ENCODE peak calls at places on chromosomes 13 and 19, in four cellular contexts. X is heart left ventricle, C is body of pancreas, H is upper lobe of left lung. S is an unnamed sample.

GRCh38 chr13:92074658-92075057 is 676.2 kb downstream of the GPC5 start:
- DNase-seq in H (no peak), C (peak; percentile 16), X (no peak), S (no peak)

GRCh38 chr19:52566588-52566987 is 3.5 kb upstream of the ZNF701 start:
- DNase-seq in X (no peak), C (no peak), H (no peak), S (no peak)

GRCh38 chr19:1365964-1366695 is 17.6 kb upstream of the NDUFS7 start:
- DNase-seq in C (no peak), X (no peak), H (no peak), S (no peak)

GRCh38 chr13:110831437-110832204 is 83.2 kb downstream of the ANKRD10 start:
- DNase-seq in H (no peak), C (no peak), X (no peak), S (no peak)

GRCh38 chr13:93023929-93024328 is 202.7 kb upstream of the GPC6 start:
- DNase-seq in X (no peak), C (no peak), H (no peak), S (no peak)

GRCh38 chr13:30480292-30480947 is 14.7 kb upstream of the HMGB1 start:
- DNase-seq in C (no peak), H (peak; percentile 64), X (no peak), S (peak; percentile 52)

GRCh38 chr13:30145709-30146367 is 161.5 kb downstream of the KATNAL1 start:
- DNase-seq in C (no peak), H (no peak), X (no peak), S (no peak)

GRCh38 chr19:58009666-58010301 is 7.2 kb upstream of the ZNF606 start:
- DNase-seq in C (peak; percentile 84), H (peak; percentile 53), X (peak; percentile 90), S (peak; percentile 93)

GRCh38 chr13:98997738-98998641 is 20.1 kb upstream of the DOCK9 start:
- DNase-seq in X (no peak), C (no peak), H (no peak), S (no peak)

GRCh38 chr13:79679334-79679733 is 198.4 kb downstream of the NDFIP2 start:
- DNase-seq in X (peak; percentile 75), C (peak; percentile 85), H (peak; percentile 75), S (peak; percentile 57)

GRCh38 chr19:1000095-1000494 is at the start of gene GRIN3B:
- DNase-seq in H (peak; percentile 69), X (no peak), C (peak; percentile 59), S (no peak)

GRCh38 chr13:72194531-72194930 is 327.5 kb upstream of the DACH1 start:
- DNase-seq in C (peak; percentile 39), X (peak; percentile 22), H (no peak), S (peak; percentile 54)

GRCh38 chr19:46080561-46080960 is 39.8 kb upstream of the IGFL4 start:
- DNase-seq in C (peak; percentile 21), H (no peak), X (no peak), S (no peak)

GRCh38 chr19:45419396-45419795 is 4.3 kb downstream of the ERCC1 start:
- DNase-seq in H (peak; percentile 41), C (no peak), X (peak; percentile 58), S (no peak)

GRCh38 chr19:51690359-51691121 is 2.6 kb upstream of the SPACA6 start:
- DNase-seq in C (peak; percentile 64), X (peak; percentile 81), H (peak; percentile 69), S (peak; percentile 75)

GRCh38 chr19:2136796-2137195 is 14.6 kb downstream of the AP3D1 start:
- DNase-seq in H (no peak), X (no peak), C (no peak), S (no peak)

GRCh38 chr13:40125336-40125735 is 469.9 kb downstream of the COG6 start:
- DNase-seq in X (no peak), C (no peak), H (no peak), S (no peak)

GRCh38 chr13:40126301-40127085 is 471.0 kb downstream of the COG6 start:
- DNase-seq in C (no peak), H (no peak), X (no peak), S (no peak)

GRCh38 chr13:40127925-40128324 is 472.5 kb downstream of the COG6 start:
- DNase-seq in X (no peak), C (no peak), H (no peak), S (no peak)

GRCh38 chr13:40129467-40129866 is 474.0 kb downstream of the COG6 start:
- DNase-seq in X (no peak), C (no peak), H (no peak), S (no peak)

GRCh38 chr13:40127476-40127875 is 472.0 kb downstream of the COG6 start:
- DNase-seq in H (no peak), C (no peak), X (no peak), S (no peak)
- H3K4me1 ChIP-seq in H (no peaks in the 10 kb centered on the region), C (no peaks in the 10 kb centered on the region), X (no peaks in the 10 kb centered on the region), S (no peaks in the 10 kb centered on the region)

DNA sequence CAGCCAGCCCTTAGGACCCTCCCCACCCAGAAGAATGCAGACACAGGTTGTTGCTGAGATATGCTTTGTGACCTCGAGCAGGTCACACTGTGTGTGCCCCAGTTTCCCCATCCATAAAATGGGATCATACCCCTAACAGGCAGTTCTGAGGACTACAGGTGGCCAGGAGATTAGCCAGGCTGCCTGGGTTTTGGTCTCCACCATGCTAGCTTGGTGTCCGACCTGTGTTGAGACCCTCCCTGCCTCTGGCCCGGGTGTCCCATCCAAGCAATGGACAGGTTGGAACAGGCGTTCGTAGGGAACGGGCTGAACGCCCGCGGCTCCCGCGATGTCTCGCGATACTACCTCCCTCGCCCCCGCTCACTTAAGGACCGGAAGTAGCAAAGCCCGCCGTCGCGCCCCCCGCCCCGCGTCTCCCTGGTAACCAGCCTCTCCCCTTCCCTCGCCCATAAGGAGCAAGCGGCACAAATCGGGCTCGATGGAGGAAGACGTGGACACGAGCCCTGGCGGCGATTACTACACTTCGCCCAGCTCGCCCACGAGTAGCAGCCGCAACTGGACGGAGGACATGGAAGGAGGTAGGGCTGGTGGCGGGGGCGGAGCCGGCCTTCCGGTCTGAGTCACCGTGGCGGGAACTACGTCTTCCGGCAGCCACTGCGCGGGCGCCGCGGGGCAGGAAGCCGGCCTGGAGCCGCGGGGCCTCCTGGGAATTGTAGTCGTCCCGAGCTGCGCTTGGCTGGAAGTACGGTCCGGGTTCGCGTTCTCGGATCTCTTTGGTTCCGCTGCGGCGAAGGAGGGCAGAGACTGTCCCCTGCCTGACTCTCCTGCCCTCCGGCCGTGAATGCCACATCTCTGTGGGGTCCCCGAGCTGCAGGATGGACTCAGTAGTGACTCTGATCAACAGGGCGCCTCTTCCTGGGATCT is 45.4 kb downstream of the SMIM24 start:
- DNase-seq in H (peak; percentile 95), C (peak; percentile 86), X (peak; percentile 97), S (peak; percentile 94)
- TF ChIP-seq POLR2A in H (peak; percentile 58), C (peak; percentile 24), X (no peak), S (no peak)

DNA sequence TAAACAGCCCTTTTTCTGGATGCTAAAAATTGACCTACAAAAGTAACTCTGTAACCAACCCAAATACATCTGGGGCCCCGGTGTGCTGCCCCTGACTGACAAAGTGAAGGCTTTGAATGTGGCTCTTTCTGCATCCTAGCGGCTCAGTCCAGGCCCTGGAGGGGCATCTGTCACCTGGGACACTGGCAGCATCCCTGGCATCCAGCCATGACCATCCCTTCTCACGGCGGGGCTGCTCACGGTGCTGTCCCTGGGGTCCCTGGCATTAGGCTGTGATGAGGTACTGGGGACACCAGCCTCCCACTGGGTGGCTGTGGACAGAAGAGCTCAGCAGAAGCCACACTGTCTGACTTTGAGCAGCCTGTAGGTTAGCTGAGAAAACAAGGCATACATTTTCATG is 34.3 kb downstream of the BICRA start:
- DNase-seq in H (no peak), X (no peak), C (no peak), S (no peak)
- H3K4me1 ChIP-seq in H (peaks cover 6% of the 10 kb centered on the region), X (peaks cover 16% of the 10 kb centered on the region), C (peaks cover 19% of the 10 kb centered on the region), S (peaks cover 5% of the 10 kb centered on the region)

DNA sequence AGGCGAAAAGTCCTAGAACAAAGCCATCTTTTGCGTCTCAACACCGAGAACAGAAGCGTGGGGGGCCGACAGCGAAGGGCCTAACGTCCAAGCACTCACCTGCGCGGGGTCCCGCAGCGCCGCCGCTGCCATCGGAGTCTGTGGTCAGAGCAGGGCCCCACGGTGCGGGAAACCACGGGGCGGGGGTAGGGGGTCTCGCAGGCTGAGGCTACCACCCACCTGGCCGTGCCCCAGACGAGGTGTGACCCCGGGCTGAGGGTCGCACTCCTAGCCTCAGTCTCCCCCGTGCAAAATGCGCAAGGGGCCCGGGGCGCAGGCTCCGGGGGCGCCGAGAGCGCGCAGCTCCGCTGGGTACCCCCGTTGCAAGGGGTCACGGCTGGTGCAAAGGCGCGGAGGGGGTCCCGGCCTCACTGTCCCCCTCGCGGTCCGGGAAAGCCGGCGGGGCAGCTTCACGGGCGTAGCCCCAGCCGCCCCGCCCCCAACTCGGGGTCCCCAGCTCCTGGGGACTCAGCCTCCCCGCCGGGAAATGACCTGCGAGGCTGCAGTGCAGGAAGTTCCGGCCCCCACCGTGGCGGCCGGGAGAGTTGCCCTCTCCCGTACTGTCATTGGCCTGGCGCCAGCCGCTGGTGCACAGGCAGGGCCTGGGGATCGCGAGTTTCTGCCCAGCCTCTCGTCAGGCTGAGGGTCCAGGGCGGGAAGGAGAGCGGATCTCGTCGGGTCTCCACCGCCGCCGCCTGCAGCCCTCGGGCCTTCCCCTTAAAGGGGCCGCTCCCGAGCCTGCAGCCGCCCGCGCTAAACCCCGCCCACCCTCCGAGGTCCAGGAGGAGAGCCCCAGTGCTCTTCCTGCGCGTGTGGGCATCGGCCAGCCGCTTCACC is at the start of gene ZNF792:
- DNase-seq in C (peak; percentile 67), X (peak; percentile 77), H (peak; percentile 75), S (peak; percentile 34)
- TF ChIP-seq POLR2A in C (peak; percentile 52), X (no peak), H (peak; percentile 36), S (no peak)

GRCh38 chr19:48870048-48870447 is 1.6 kb upstream of the PLEKHA4 start:
- DNase-seq in H (no peak), X (no peak), C (no peak), S (no peak)
- H3K4me1 ChIP-seq in H (peaks cover 45% of the 10 kb centered on the region), X (peaks cover 15% of the 10 kb centered on the region), C (peaks cover 25% of the 10 kb centered on the region), S (no peaks in the 10 kb centered on the region)

S was measured in breast epithelium.